ENCODE peak calls at places on chromosomes 13 and 19, in six cellular contexts. N is cardiac muscle cell, I is pancreas, B is stomach, F is AG09319, X is psoas muscle. M is an unnamed sample.
A peak's percentile ranks its signal among the peaks of the same experiment; 100 is the strongest.

GRCh38 chr19:31164666-31165265 is 184.5 kb downstream of the TSHZ3 start:
- DNase-seq in B (no peak), X (no peak), I (no peak), N (peak; percentile 54), F (no peak), M (no peak)

GRCh38 chr13:60629158-60629557 is 232.1 kb downstream of the TDRD3 start:
- DNase-seq in F (no peak), B (no peak), N (no peak), I (no peak), X (no peak), M (no peak)

GRCh38 chr19:40266912-40267600 is 18.1 kb downstream of the AKT2 start:
- DNase-seq in N (no peak), X (no peak), B (no peak), F (no peak), I (peak; percentile 22), M (no peak)

GRCh38 chr19:49861541-49862410 is 5.6 kb downstream of the PNKP start:
- DNase-seq in B (peak; percentile 78), I (peak; percentile 83), N (no peak), F (no peak), X (peak; percentile 56), M (no peak)

GRCh38 chr13:74869846-74870245 is 612.1 kb downstream of the TBC1D4 start:
- DNase-seq in B (no peak), I (no peak), F (no peak), X (no peak), N (no peak), M (peak; percentile 29)

GRCh38 chr13:44865722-44866484 is 123.4 kb downstream of the NUFIP1 start:
- DNase-seq in I (no peak), F (no peak), B (no peak), X (no peak), N (no peak), M (no peak)

GRCh38 chr19:16327911-16328823 is 3.5 kb downstream of the KLF2 start:
- DNase-seq in B (peak; percentile 73), N (no peak), I (no peak), X (peak; percentile 89), F (peak; percentile 66), M (peak; percentile 98)

GRCh38 chr13:44976949-44977583 is 12.2 kb downstream of the NUFIP1 start:
- DNase-seq in N (no peak), I (no peak), X (no peak), F (no peak), B (peak; percentile 65), M (no peak)

GRCh38 chr13:30690282-30691188 is 44.8 kb upstream of the ALOX5AP start:
- DNase-seq in X (peak; percentile 85), I (no peak), F (peak; percentile 82), N (no peak), B (peak; percentile 38), M (peak; percentile 98)

GRCh38 chr13:42997381-42997780 is 5.3 kb upstream of the EPSTI1 start:
- DNase-seq in F (no peak), I (no peak), N (peak; percentile 61), X (no peak), B (no peak), M (peak; percentile 51)

GRCh38 chr13:40433577-40433976 is 232.9 kb downstream of the FOXO1 start:
- DNase-seq in B (no peak), I (no peak), F (no peak), X (no peak), N (no peak), M (no peak)

GRCh38 chr19:18208098-18208951 is 4.5 kb upstream of the RAB3A start:
- DNase-seq in F (peak; percentile 61), I (no peak), N (no peak), X (peak; percentile 71), B (no peak), M (peak; percentile 88)

GRCh38 chr13:114145256-114145655 is 12.8 kb upstream of the RASA3 start:
- DNase-seq in N (no peak), F (no peak), I (peak; percentile 25), X (peak; percentile 35), B (no peak), M (no peak)

GRCh38 chr19:42282036-42282762 is 13.1 kb downstream of the CIC start:
- DNase-seq in X (peak; percentile 65), F (no peak), N (no peak), I (peak; percentile 69), B (no peak), M (peak; percentile 31)

GRCh38 chr13:87999141-87999765 is 328.1 kb downstream of the SLITRK5 start:
- DNase-seq in X (no peak), B (no peak), F (no peak), N (no peak), I (no peak), M (no peak)

GRCh38 chr13:67120872-67121531 is 109.1 kb downstream of the PCDH9 start:
- DNase-seq in F (no peak), I (no peak), B (no peak), X (no peak), N (no peak), M (peak; percentile 32)

GRCh38 chr13:110759710-110760109 is 46.2 kb downstream of the ING1 start:
- DNase-seq in N (no peak), B (no peak), X (no peak), F (no peak), I (no peak), M (peak; percentile 74)

GRCh38 chr19:18225702-18226468 is at the start of gene PDE4C:
- DNase-seq in X (peak; percentile 74), N (no peak), B (no peak), F (no peak), I (peak; percentile 78), M (no peak)

GRCh38 chr13:29994911-29995601 is 144.6 kb upstream of the UBL3 start:
- DNase-seq in F (no peak), N (no peak), I (no peak), X (no peak), B (no peak), M (peak; percentile 55)

GRCh38 chr13:20151016-20151415 is 9.8 kb downstream of the GJA3 start:
- DNase-seq in I (no peak), N (peak; percentile 74), B (no peak), X (no peak), F (no peak), M (no peak)

GRCh38 chr19:39497850-39498261 is 891 bp upstream of the DLL3 start:
- DNase-seq in B (no peak), F (no peak), N (peak; percentile 77), I (no peak), X (no peak), M (peak; percentile 46)

GRCh38 chr19:55452381-55453325 is 8.8 kb downstream of the ISOC2 start:
- DNase-seq in I (peak; percentile 65), X (peak; percentile 90), B (peak; percentile 49), F (no peak), N (peak; percentile 91), M (peak; percentile 65)
- TF ChIP-seq CTCF in I (no peak), X (no peak), B (no peak), F (no peak), N (no peak), M (no peak)

DNA sequence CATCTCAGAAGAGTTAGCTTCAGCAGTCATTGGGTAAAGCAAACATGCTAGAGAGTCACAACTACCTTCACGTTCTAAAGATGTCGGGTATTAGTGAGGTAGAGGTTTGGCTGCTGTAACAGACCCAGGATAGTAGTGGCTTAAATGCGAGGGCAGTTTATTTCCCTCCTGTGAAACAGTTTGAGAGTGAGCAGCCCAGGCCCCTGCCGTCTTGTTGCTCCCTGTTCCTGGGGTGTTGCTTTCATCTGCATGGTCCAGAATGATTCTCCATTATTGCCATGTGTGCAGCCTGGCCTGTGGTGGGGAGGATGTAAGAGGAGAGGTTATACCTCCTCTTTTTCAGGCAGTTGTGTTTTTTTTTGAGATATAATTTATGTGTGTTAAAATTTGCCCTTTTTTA is 63.7 kb downstream of the SIPA1L3 start:
- DNase-seq in I (no peak), N (no peak), X (no peak), F (no peak), B (no peak), M (no peak)
- TF ChIP-seq CTCF in I (no peak), N (no peak), X (no peak), F (no peak), B (no peak), M (no peak)

GRCh38 chr19:14315433-14315832 is 65.8 kb upstream of the ADGRE5 start:
- DNase-seq in I (no peak), B (no peak), N (no peak), F (no peak), X (no peak), M (no peak)

GRCh38 chr19:14320253-14320652 is 61.0 kb upstream of the ADGRE5 start:
- DNase-seq in F (no peak), X (no peak), I (no peak), B (no peak), N (no peak), M (no peak)

GRCh38 chr19:14317157-14317556 is 64.1 kb upstream of the ADGRE5 start:
- DNase-seq in X (no peak), I (no peak), N (no peak), F (no peak), B (no peak), M (no peak)

GRCh38 chr19:14322889-14323463 is 58.3 kb upstream of the ADGRE5 start:
- DNase-seq in X (no peak), B (no peak), I (no peak), F (no peak), N (no peak), M (no peak)

DNA sequence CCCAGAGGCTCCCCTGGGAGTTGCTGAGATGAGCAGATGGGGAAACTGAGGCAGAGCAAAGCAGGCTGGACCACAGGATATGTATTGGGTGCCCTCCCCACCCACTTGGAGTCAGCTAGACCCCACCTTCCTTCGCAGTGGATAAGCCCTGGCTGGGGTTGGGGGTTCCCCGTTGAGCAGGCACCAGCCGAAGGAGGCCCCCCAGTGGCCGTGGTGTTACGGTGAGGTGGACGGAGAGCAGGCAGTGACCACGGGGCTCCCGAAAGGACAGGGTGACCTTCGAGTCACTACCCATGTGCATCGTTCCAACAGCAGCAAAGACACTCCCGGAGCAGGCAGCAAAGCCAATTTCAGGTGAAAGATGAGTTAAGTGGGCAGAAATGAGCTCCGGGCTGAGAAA is 62.4 kb upstream of the ADGRE5 start:
- DNase-seq in F (no peak), B (no peak), X (peak; percentile 51), I (no peak), N (peak; percentile 60), M (no peak)
- TF ChIP-seq CTCF in F (peak; percentile 23), B (no peak), X (no peak), I (no peak), N (peak; percentile 51), M (peak; percentile 44)

DNA sequence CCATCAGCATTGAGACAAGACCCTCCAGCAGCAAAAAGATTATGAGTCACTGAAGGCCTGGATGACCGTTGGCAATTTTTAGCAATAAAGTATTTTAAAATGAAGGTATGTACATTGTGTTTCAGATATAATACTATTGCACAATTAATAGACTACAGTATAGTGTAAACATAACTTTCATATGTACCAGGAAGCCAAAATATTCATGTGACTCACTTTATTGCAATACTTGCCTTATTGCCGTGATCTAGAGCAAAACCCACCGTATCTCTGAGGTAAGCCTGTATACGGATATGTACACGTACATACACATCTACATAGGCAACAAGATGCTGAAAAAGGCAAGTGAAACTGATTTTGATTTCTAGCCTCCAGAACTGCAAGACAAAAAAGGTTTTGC is 103.3 kb downstream of the EDNRB start:
- DNase-seq in B (no peak), F (no peak), X (no peak), I (no peak), N (no peak), M (no peak)
- TF ChIP-seq CTCF in B (no peak), F (no peak), X (no peak), I (no peak), N (no peak), M (no peak)

GRCh38 chr13:112587359-112587766 is 590 bp downstream of the TUBGCP3 start:
- DNase-seq in F (peak; percentile 55), I (peak; percentile 89), X (peak; percentile 95), N (peak; percentile 84), B (peak; percentile 82), M (peak; percentile 88)
- TF ChIP-seq CTCF in F (peak; percentile 23), I (no peak), X (no peak), N (peak; percentile 28), B (no peak), M (no peak)

M was measured in fibroblast of villous mesenchyme.